ENCODE peak calls at places on chromosome 22, in eight cellular contexts. T is stimulated activated CD4-positive, alpha-beta T cell treated with anti-CD3 and anti-CD28 coated beads, Interleukin-1b, Interleukin-23, amount 100 ng/mL, for 1 hour; S is hypothalamus; B is A172; Q is T-helper 9 cell; C is EH; M is germinal center; Z is DND-41. P is an unnamed sample.

GRCh38 chr22:37165940-37166674 is 16.4 kb upstream of the IL2RB start:
- DNase-seq in T (no peak), S (no peak), B (no peak), Q (no peak), C (no peak), M (no peak), Z (no peak), P (no peak)

GRCh38 chr22:45684169-45684568 is 12.5 kb downstream of the ATXN10 start:
- DNase-seq in T (no peak), S (no peak), B (no peak), Q (no peak), C (peak), M (no peak), Z (no peak), P (peak)

GRCh38 chr22:41238570-41239442 is 1.9 kb downstream of the CHADL start:
- DNase-seq in T (no peak), S (no peak), B (no peak), Q (no peak), C (no peak), M (no peak), Z (no peak), P (no peak)

GRCh38 chr22:30292069-30292970 is 3.0 kb upstream of the CASTOR1 start:
- DNase-seq in T (no peak), S (no peak), B (no peak), Q (no peak), C (no peak), M (no peak), Z (no peak), P (no peak)

GRCh38 chr22:27686534-27686933 is 115.0 kb downstream of the MN1 start:
- DNase-seq in T (no peak), S (peak), B (peak), Q (no peak), C (peak), M (no peak), Z (no peak), P (peak)

GRCh38 chr22:43039800-43040199 is 24.9 kb upstream of the PACSIN2 start:
- DNase-seq in T (no peak), S (no peak), B (no peak), Q (no peak), C (no peak), M (no peak), Z (no peak), P (no peak)

GRCh38 chr22:38454361-38455062 is 487 bp downstream of the KCNJ4 start:
- DNase-seq in T (no peak), S (no peak), B (no peak), Q (no peak), C (no peak), M (peak), Z (no peak), P (no peak)

GRCh38 chr22:48323746-48324145 is 1503.9 kb downstream of the BRD1 start:
- DNase-seq in T (no peak), S (no peak), B (no peak), Q (no peak), C (no peak), M (no peak), Z (no peak), P (no peak)

GRCh38 chr22:38505595-38506117 is 455 bp downstream of the DDX17 start:
- DNase-seq in T (peak), S (peak), B (no peak), Q (peak), C (peak), M (peak), Z (peak), P (peak)

GRCh38 chr22:46798366-46799057 is 36.1 kb downstream of the TBC1D22A start:
- DNase-seq in T (peak), S (peak), B (peak), Q (peak), C (peak), M (peak), Z (peak), P (peak)

GRCh38 chr22:40324468-40325305 is 21.6 kb upstream of the ADSL start:
- DNase-seq in T (no peak), S (no peak), B (no peak), Q (peak), C (no peak), M (no peak), Z (no peak), P (no peak)

GRCh38 chr22:27122561-27122960 is 465.2 kb downstream of the MIAT start:
- DNase-seq in T (no peak), S (no peak), B (no peak), Q (no peak), C (no peak), M (no peak), Z (no peak), P (no peak)

GRCh38 chr22:38872831-38873248 is 824 bp upstream of the CBX6 start:
- DNase-seq in T (no peak), S (peak), B (no peak), Q (no peak), C (peak), M (no peak), Z (peak), P (peak)

GRCh38 chr22:21992593-21993237 is 10.1 kb upstream of the TOP3B start:
- DNase-seq in T (no peak), S (no peak), B (no peak), Q (no peak), C (no peak), M (no peak), Z (no peak), P (no peak)

GRCh38 chr22:41447435-41448188 is 1.0 kb upstream of the TOB2 start:
- DNase-seq in T (peak), S (peak), B (no peak), Q (peak), C (peak), M (peak), Z (peak), P (peak)

GRCh38 chr22:19991645-19992451 is 24.8 kb downstream of the ARVCF start:
- DNase-seq in T (no peak), S (peak), B (no peak), Q (no peak), C (peak), M (no peak), Z (no peak), P (no peak)

GRCh38 chr22:45511847-45512261 is 9.2 kb downstream of the FBLN1 start:
- DNase-seq in T (no peak), S (no peak), B (peak), Q (no peak), C (peak), M (no peak), Z (no peak), P (peak)

GRCh38 chr22:25546242-25546641 is 18.2 kb upstream of the GRK3 start:
- DNase-seq in T (no peak), S (no peak), B (no peak), Q (no peak), C (no peak), M (no peak), Z (no peak), P (no peak)

GRCh38 chr22:43315687-43316217 is 27.4 kb downstream of the SCUBE1 start:
- DNase-seq in T (no peak), S (no peak), B (no peak), Q (no peak), C (no peak), M (no peak), Z (no peak), P (no peak)

GRCh38 chr22:48536691-48537591 is 1290.7 kb downstream of the BRD1 start:
- DNase-seq in T (no peak), S (peak), B (no peak), Q (no peak), C (no peak), M (no peak), Z (no peak), P (no peak)

GRCh38 chr22:23249506-23250423 is 69.5 kb downstream of the BCR start:
- DNase-seq in T (no peak), S (no peak), B (no peak), Q (no peak), C (no peak), M (no peak), Z (no peak), P (no peak)

GRCh38 chr22:23550049-23550650 is 29.9 kb downstream of the IGLL1 start:
- DNase-seq in T (no peak), S (no peak), B (no peak), Q (no peak), C (no peak), M (no peak), Z (no peak), P (no peak)

GRCh38 chr22:19044381-19044780 is 77.8 kb downstream of the DGCR2 start:
- DNase-seq in T (no peak), S (no peak), B (no peak), Q (no peak), C (no peak), M (no peak), Z (no peak), P (no peak)

GRCh38 chr22:17552737-17553136 is 10.6 kb upstream of the SLC25A18 start:
- DNase-seq in T (no peak), S (no peak), B (no peak), Q (no peak), C (no peak), M (no peak), Z (no peak), P (no peak)

P was measured in MG63.